ENCODE peak calls at places on chromosomes 3 and 15, in nine cellular contexts. Y, O, M, J, L, F, Z, E and S are unnamed samples.

GRCh38 chr3:119149484-119149883 is 3.5 kb downstream of the TEX55 start:
- DNase-seq in Z (no peak), F (peak; percentile 59), Y (peak; percentile 61), L (no peak), E (no peak), O (no peak), J (no peak), M (no peak), S (no peak)

GRCh38 chr3:111864821-111865656 is 6.0 kb downstream of the PHLDB2 start:
- DNase-seq in Y (peak; percentile 90), L (no peak), M (peak; percentile 9), F (peak; percentile 80), J (peak; percentile 80), O (peak; percentile 52), Z (no peak), E (peak; percentile 63), S (no peak)

GRCh38 chr3:161422171-161422693 is 50.9 kb upstream of the SPTSSB start:
- DNase-seq in Y (no peak), F (no peak), M (no peak), Z (no peak), J (peak; percentile 10), E (no peak), O (no peak), L (no peak), S (no peak)

GRCh38 chr3:23004971-23005370 is 198.2 kb upstream of the UBE2E2 start:
- DNase-seq in L (no peak), M (peak; percentile 31), O (no peak), E (no peak), Z (no peak), Y (peak; percentile 76), J (no peak), F (peak; percentile 73), S (no peak)

GRCh38 chr3:110750201-110750600 is 321.4 kb upstream of the NECTIN3 start:
- DNase-seq in M (no peak), O (no peak), E (no peak), F (no peak), L (no peak), Y (no peak), Z (no peak), J (no peak), S (no peak)

GRCh38 chr3:13621381-13622221 is 72.7 kb downstream of the FBLN2 start:
- DNase-seq in M (no peak), Z (no peak), O (no peak), E (no peak), F (peak; percentile 9), Y (no peak), L (no peak), J (peak; percentile 86), S (no peak)

GRCh38 chr15:54212635-54213034 is 234.4 kb downstream of the UNC13C start:
- DNase-seq in Z (no peak), O (no peak), M (no peak), L (no peak), J (no peak), F (no peak), Y (no peak), E (no peak), S (no peak)

GRCh38 chr15:68299436-68299835 is 21.9 kb downstream of the FEM1B start:
- DNase-seq in M (no peak), F (no peak), E (no peak), J (no peak), Z (no peak), O (no peak), Y (no peak), L (no peak), S (peak; percentile 4)

GRCh38 chr3:37986479-37987314 is 3.9 kb upstream of the VILL start:
- DNase-seq in F (no peak), O (peak; percentile 63), Y (no peak), L (no peak), E (no peak), M (peak; percentile 81), J (peak; percentile 66), Z (no peak), S (no peak)

GRCh38 chr3:27594096-27594690 is 110.0 kb upstream of the SLC4A7 start:
- DNase-seq in Y (peak; percentile 36), J (no peak), L (no peak), M (no peak), F (peak; percentile 39), O (no peak), E (no peak), Z (no peak), S (no peak)

GRCh38 chr3:40191850-40192448 is 117.6 kb upstream of the EIF1B start:
- DNase-seq in M (peak; percentile 33), O (peak; percentile 68), F (peak; percentile 62), L (peak; percentile 86), E (peak; percentile 47), Y (peak; percentile 69), Z (peak; percentile 59), J (peak; percentile 94), S (peak; percentile 41)

GRCh38 chr15:89670985-89671560 is 8.1 kb downstream of the PLIN1 start:
- DNase-seq in E (no peak), Z (no peak), L (no peak), O (no peak), F (no peak), Y (no peak), M (no peak), J (peak; percentile 39), S (no peak)

GRCh38 chr3:134312072-134312872 is 61.6 kb upstream of the RYK start:
- DNase-seq in O (peak; percentile 85), L (peak; percentile 72), F (no peak), Y (peak; percentile 75), M (no peak), E (no peak), Z (peak; percentile 56), J (peak; percentile 82), S (no peak)

GRCh38 chr3:61526307-61526706 is 35.1 kb upstream of the PTPRG start:
- DNase-seq in Z (no peak), F (no peak), O (no peak), M (no peak), E (no peak), Y (no peak), L (no peak), J (no peak), S (no peak)

GRCh38 chr3:58608648-58609047 is 31.5 kb upstream of the FAM107A start:
- DNase-seq in E (peak; percentile 55), Z (no peak), J (no peak), Y (no peak), F (no peak), O (no peak), M (no peak), L (no peak), S (peak; percentile 65)
- H3K27ac ChIP-seq in E (no peak overlapping the region), Z (no peak overlapping the region), J (no peak overlapping the region), Y (no peak overlapping the region), F (no peak overlapping the region), O (no peak overlapping the region), M (no peak overlapping the region), L (no peak overlapping the region), S (peak overlapping the region; percentile 30)

DNA sequence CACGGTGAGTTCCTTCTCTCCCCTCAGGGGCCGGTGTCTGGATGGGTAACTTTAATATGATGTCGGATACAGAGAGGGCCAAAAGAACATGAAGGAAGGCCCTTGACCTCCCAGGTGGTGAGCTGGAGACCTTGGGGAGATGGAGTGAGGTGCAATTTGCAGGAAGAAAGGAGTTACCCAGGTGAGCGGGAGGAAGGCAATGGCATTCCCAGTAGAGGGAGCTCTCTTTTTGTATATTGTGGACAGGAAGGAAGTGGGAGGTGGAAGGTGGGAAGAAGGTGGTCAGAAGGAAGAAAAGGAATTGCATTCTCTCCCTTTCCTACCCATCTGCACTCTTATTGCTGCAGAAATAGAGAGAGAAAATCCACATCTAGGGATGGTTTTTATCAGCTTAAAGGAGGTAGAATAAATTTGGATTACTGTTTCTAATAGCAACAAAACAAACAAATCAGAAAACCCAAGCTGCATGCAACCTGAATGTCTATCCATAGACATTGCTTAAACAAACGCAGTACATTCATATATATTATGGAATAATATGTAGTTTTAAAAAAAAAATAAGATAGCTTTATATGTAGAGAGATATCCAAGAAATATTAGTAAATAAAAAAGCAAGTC is 169.0 kb upstream of the TSC22D2 start:
- DNase-seq in F (no peak), M (peak; percentile 25), E (no peak), Y (no peak), O (peak; percentile 79), J (no peak), L (peak; percentile 50), Z (peak; percentile 63), S (no peak)
- H3K27ac ChIP-seq in F (no peak overlapping the region), M (no peak overlapping the region), E (no peak overlapping the region), Y (no peak overlapping the region), O (no peak overlapping the region), J (no peak overlapping the region), L (no peak overlapping the region), Z (no peak overlapping the region), S (no peak overlapping the region)

GRCh38 chr3:46954178-46954577 is 22.4 kb downstream of the CCDC12 start:
- DNase-seq in Z (no peak), O (no peak), J (no peak), L (no peak), F (no peak), E (no peak), M (no peak), Y (no peak), S (no peak)
- H3K27ac ChIP-seq in Z (no peak overlapping the region), O (no peak overlapping the region), J (no peak overlapping the region), L (no peak overlapping the region), F (no peak overlapping the region), E (no peak overlapping the region), M (no peak overlapping the region), Y (peak overlapping the region; percentile 56), S (peak overlapping the region; percentile 52)

GRCh38 chr3:62587169-62587568 is 213.8 kb upstream of the FEZF2 start:
- DNase-seq in O (no peak), L (no peak), J (no peak), F (peak; percentile 96), E (no peak), Y (no peak), Z (no peak), M (no peak), S (no peak)
- H3K27ac ChIP-seq in O (no peak overlapping the region), L (no peak overlapping the region), J (peak overlapping the region; percentile 95), F (peak overlapping the region; percentile 61), E (no peak overlapping the region), Y (no peak overlapping the region), Z (no peak overlapping the region), M (no peak overlapping the region), S (no peak overlapping the region)

DNA sequence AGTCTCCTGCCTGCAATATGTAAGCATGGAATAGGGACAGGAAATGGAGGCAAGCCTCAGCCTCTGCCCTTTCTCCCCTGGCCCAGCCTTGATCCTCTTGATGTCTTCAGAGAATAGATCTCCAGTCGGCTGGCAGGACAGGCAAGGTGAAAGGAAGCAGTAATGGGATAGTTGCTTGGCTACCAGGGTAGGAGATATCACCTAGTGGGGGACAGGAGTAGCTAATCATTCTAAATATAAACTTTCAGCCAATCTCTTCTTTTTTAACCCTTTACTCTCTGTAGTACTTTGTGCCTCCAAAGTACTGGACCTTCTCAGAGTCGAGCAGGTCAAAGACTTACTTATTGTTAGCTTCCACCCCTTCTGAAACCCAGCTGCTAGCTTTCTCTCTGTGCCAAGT is 43.3 kb upstream of the FILIP1L start:
- DNase-seq in F (no peak), J (no peak), E (no peak), L (no peak), Z (no peak), Y (no peak), O (peak; percentile 69), M (no peak), S (no peak)
- H3K27ac ChIP-seq in F (no peak overlapping the region), J (no peak overlapping the region), E (peak overlapping the region; percentile 48), L (no peak overlapping the region), Z (no peak overlapping the region), Y (peak overlapping the region; percentile 55), O (no peak overlapping the region), M (no peak overlapping the region), S (peak overlapping the region; percentile 67)

DNA sequence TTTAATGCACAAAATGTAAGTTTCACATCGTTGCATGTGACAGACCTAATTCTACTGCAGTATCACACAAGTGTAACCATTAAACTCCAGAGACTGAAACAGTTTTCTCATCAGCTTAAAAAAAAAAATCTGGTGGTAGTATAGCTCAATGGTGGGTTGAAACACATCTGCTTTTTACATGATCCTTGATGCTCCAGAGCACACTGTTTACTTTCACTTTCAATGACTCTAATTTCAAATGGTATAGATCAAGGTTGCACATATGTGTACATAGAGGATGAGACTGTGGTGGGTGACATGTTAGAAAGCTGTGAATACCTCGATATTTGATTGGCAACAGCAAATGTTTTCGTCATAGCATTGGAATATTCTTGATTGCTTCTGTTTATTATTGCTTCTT is 22.4 kb downstream of the MCTP2 start:
- DNase-seq in Z (no peak), M (no peak), O (no peak), L (no peak), Y (no peak), E (no peak), F (no peak), J (no peak), S (no peak)
- H3K27ac ChIP-seq in Z (no peak overlapping the region), M (peak overlapping the region; percentile 29), O (no peak overlapping the region), L (no peak overlapping the region), Y (no peak overlapping the region), E (no peak overlapping the region), F (no peak overlapping the region), J (no peak overlapping the region), S (no peak overlapping the region)